ENCODE peak calls at places on chromosomes 12 and 14, in ten cellular contexts. M, X, Z, H, V, I, K, O, A and W are unnamed samples.

GRCh38 chr14:22821193-22822016 is 6.2 kb upstream of the SLC7A7 start:
- DNase-seq in H (no peak), X (no peak), Z (peak; percentile 77), K (no peak), M (peak; percentile 64), O (no peak), V (no peak), A (no peak), I (no peak), W (peak; percentile 84)

GRCh38 chr12:79935624-79936040 is 735 bp upstream of the PPP1R12A start:
- DNase-seq in Z (no peak), M (no peak), I (peak; percentile 46), K (no peak), X (no peak), O (no peak), A (no peak), V (peak; percentile 29), H (peak; percentile 29), W (peak; percentile 8)

GRCh38 chr14:102878970-102879460 is 43.4 kb upstream of the AMN start:
- DNase-seq in M (no peak), O (no peak), H (no peak), X (no peak), K (no peak), A (no peak), I (no peak), Z (no peak), V (no peak), W (peak; percentile 44)

GRCh38 chr12:88638956-88639355 is 58.7 kb upstream of the KITLG start:
- DNase-seq in H (peak; percentile 47), O (no peak), X (no peak), V (no peak), K (no peak), A (no peak), Z (no peak), M (no peak), I (peak; percentile 61), W (no peak)

GRCh38 chr14:65164068-65164824 is 61.9 kb upstream of the MAX start:
- DNase-seq in H (peak; percentile 65), O (no peak), X (no peak), M (peak; percentile 35), A (no peak), V (peak; percentile 32), K (no peak), Z (peak; percentile 23), I (peak; percentile 65), W (peak; percentile 43)

GRCh38 chr12:123388218-123388947 is 4.5 kb downstream of the KMT5A start:
- DNase-seq in H (peak; percentile 96), A (peak; percentile 71), M (peak; percentile 75), V (no peak), X (peak; percentile 94), Z (peak; percentile 73), O (no peak), K (peak; percentile 77), I (peak; percentile 47), W (peak; percentile 58)

GRCh38 chr12:125408718-125409117 is 343.5 kb downstream of the AACS start:
- DNase-seq in K (no peak), X (no peak), H (no peak), Z (no peak), V (no peak), O (no peak), I (no peak), A (no peak), M (no peak), W (no peak)

GRCh38 chr12:75979181-75979580 is 52.4 kb downstream of the PHLDA1 start:
- DNase-seq in K (no peak), O (no peak), H (no peak), I (peak; percentile 60), M (no peak), V (peak; percentile 81), X (no peak), Z (no peak), A (no peak), W (no peak)

GRCh38 chr14:101595887-101596721 is 34.8 kb downstream of the DIO3 start:
- DNase-seq in O (no peak), V (peak; percentile 0), M (no peak), A (no peak), I (no peak), Z (no peak), K (no peak), H (peak; percentile 3), X (peak; percentile 45), W (no peak)